ENCODE peak calls at places on chromosomes 11 and 22, in five cellular contexts. H is left ventricle myocardium inferior, X is NCI-H1930, V is NCI-H2081, G is memory B cell. R is an unnamed sample.

GRCh38 chr11:129815596-129816461 is at the start of gene TMEM45B:
- DNase-seq in H (no peak), X (no peak), V (peak), G (no peak), R (no peak)

GRCh38 chr11:117815262-117815803 is 9.2 kb downstream of the FXYD2 start:
- DNase-seq in H (no peak), X (no peak), V (no peak), G (peak), R (no peak)

GRCh38 chr11:44878696-44879095 is 72.0 kb downstream of the TP53I11 start:
- DNase-seq in H (no peak), X (no peak), V (no peak), G (no peak), R (no peak)

GRCh38 chr11:2071748-2072385 is 67.3 kb downstream of the IGF2 start:
- DNase-seq in H (no peak), X (no peak), V (no peak), G (no peak), R (no peak)

GRCh38 chr11:112806876-112807275 is 154.3 kb upstream of the NCAM1 start:
- DNase-seq in H (no peak), X (no peak), V (peak), G (no peak), R (no peak)

GRCh38 chr22:19723165-19723989 is at the start of gene GP1BB:
- DNase-seq in H (peak), X (no peak), V (no peak), G (no peak), R (no peak)

GRCh38 chr22:46976130-46976529 is 213.7 kb downstream of the TBC1D22A start:
- DNase-seq in H (no peak), X (no peak), V (no peak), G (no peak), R (no peak)

GRCh38 chr11:88583232-88583631 is 245.7 kb upstream of the CTSC start:
- DNase-seq in H (no peak), X (no peak), V (no peak), G (no peak), R (no peak)

GRCh38 chr11:97974798-97975498 is 1045.8 kb upstream of the CNTN5 start:
- DNase-seq in H (no peak), X (no peak), V (no peak), G (no peak), R (no peak)

GRCh38 chr11:88402192-88402715 is 64.7 kb upstream of the CTSC start:
- DNase-seq in H (no peak), X (no peak), V (no peak), G (no peak), R (no peak)

GRCh38 chr11:105915036-105915435 is 107.0 kb downstream of the MSANTD4 start:
- DNase-seq in H (no peak), X (no peak), V (no peak), G (no peak), R (no peak)

GRCh38 chr22:19992481-19992911 is 24.1 kb downstream of the ARVCF start:
- DNase-seq in H (no peak), X (no peak), V (no peak), G (no peak), R (no peak)

GRCh38 chr11:12110201-12110713 is at the start of gene MICAL2:
- DNase-seq in H (peak), X (peak), V (peak), G (peak), R (peak)

GRCh38 chr11:120061036-120061760 is 76.7 kb downstream of the TRIM29 start:
- DNase-seq in H (no peak), X (no peak), V (no peak), G (no peak), R (no peak)

GRCh38 chr22:20805972-20806471 is 32.1 kb downstream of the SERPIND1 start:
- DNase-seq in H (no peak), X (no peak), V (no peak), G (no peak), R (peak)

GRCh38 chr22:45754822-45755221 is 83.2 kb downstream of the ATXN10 start:
- DNase-seq in H (no peak), X (no peak), V (no peak), G (no peak), R (no peak)

GRCh38 chr11:116317212-116317611 is 455.6 kb downstream of the BUD13 start:
- DNase-seq in H (no peak), X (no peak), V (no peak), G (no peak), R (peak)

GRCh38 chr11:75792997-75793800 is 21.8 kb upstream of the UVRAG start:
- DNase-seq in H (peak), X (no peak), V (no peak), G (no peak), R (no peak)

GRCh38 chr11:2290351-2290841 is 11.3 kb downstream of the C11orf21 start:
- DNase-seq in H (no peak), X (no peak), V (peak), G (no peak), R (no peak)

GRCh38 chr11:72716291-72716690 is 35.9 kb downstream of the ARAP1 start:
- DNase-seq in H (no peak), X (no peak), V (peak), G (no peak), R (no peak)

GRCh38 chr11:111707039-111707690 is 59.0 kb downstream of the PPP2R1B start:
- DNase-seq in H (peak), X (no peak), V (no peak), G (no peak), R (no peak)

GRCh38 chr11:3914807-3915206 is 59.3 kb downstream of the STIM1 start:
- DNase-seq in H (no peak), X (no peak), V (no peak), G (no peak), R (no peak)

GRCh38 chr22:30370681-30371080 is 13.9 kb downstream of the CCDC157 start:
- DNase-seq in H (no peak), X (no peak), V (no peak), G (no peak), R (no peak)

GRCh38 chr22:23077627-23078461 is 7.5 kb downstream of the GNAZ start:
- DNase-seq in H (no peak), X (no peak), V (no peak), G (no peak), R (no peak)

GRCh38 chr22:47294222-47294532 is 531.7 kb downstream of the TBC1D22A start:
- DNase-seq in H (no peak), X (no peak), V (no peak), G (no peak), R (no peak)

GRCh38 chr11:1882265-1883238 is 9.1 kb downstream of the PRR33 start:
- DNase-seq in H (peak), X (peak), V (peak), G (peak), R (peak)

GRCh38 chr22:43126506-43127165 is 16.1 kb downstream of the BIK start:
- DNase-seq in H (no peak), X (no peak), V (no peak), G (no peak), R (no peak)

GRCh38 chr11:61150656-61151544 is 10.3 kb downstream of the VPS37C start:
- DNase-seq in H (no peak), X (no peak), V (no peak), G (no peak), R (no peak)

GRCh38 chr11:87181143-87181542 is 143.4 kb downstream of the TMEM135 start:
- DNase-seq in H (no peak), X (no peak), V (no peak), G (no peak), R (no peak)

GRCh38 chr22:38034278-38034882 is 22.8 kb upstream of the PICK1 start:
- DNase-seq in H (peak), X (no peak), V (no peak), G (no peak), R (peak)

GRCh38 chr11:60984149-60984548 is 12.7 kb downstream of the CD6 start:
- DNase-seq in H (no peak), X (no peak), V (no peak), G (no peak), R (no peak)

R was measured in NT2/D1.